ENCODE peak calls at places on chromosomes 3 and 15, in nine cellular contexts. F is NCI-H2029; Z is activated CD8-positive, alpha-beta memory T cell treated with anti-CD3 and anti-CD28 coated beads for 48 hours; P is hypothalamus; K is NCI-H748 treated with DMSO at 0.1 percent for 48 hours; T is NCI-H1105 treated with DMSO at 0.1 percent for 48 hours; G is H4; D is stimulated activated CD4-positive, alpha-beta T cell treated with anti-CD3 and anti-CD28 coated beads, Interleukin-2, amount 100 ng/mL, for 48 hours; N is NB4. S is an unnamed sample.
A peak's percentile ranks its signal among the peaks of the same experiment; 100 is the strongest.

GRCh38 chr15:39574416-39574815 is 6.5 kb upstream of the THBS1 start:
- DNase-seq in F (no peak), Z (no peak), P (no peak), K (no peak), T (no peak), G (no peak), D (no peak), N (no peak), S (no peak)

GRCh38 chr3:169722715-169723114 is 42.1 kb downstream of the TERC start:
- DNase-seq in F (no peak), Z (no peak), P (no peak), K (no peak), T (no peak), G (no peak), D (no peak), N (no peak), S (no peak)

GRCh38 chr3:24704496-24704895 is 209.8 kb upstream of the THRB start:
- DNase-seq in F (peak; percentile 39), Z (no peak), P (no peak), K (no peak), T (peak; percentile 5), G (peak; percentile 58), D (no peak), N (no peak), S (no peak)

GRCh38 chr15:38535451-38536200 is 29.0 kb downstream of the RASGRP1 start:
- DNase-seq in F (no peak), Z (no peak), P (no peak), K (no peak), T (no peak), G (no peak), D (no peak), N (no peak), S (no peak)

GRCh38 chr15:38740206-38740605 is 175.6 kb upstream of the RASGRP1 start:
- DNase-seq in F (no peak), Z (no peak), P (no peak), K (no peak), T (no peak), G (no peak), D (no peak), N (no peak), S (no peak)

GRCh38 chr3:26369133-26369532 is 253.4 kb upstream of the LRRC3B start:
- DNase-seq in F (no peak), Z (no peak), P (no peak), K (no peak), T (no peak), G (peak; percentile 6), D (no peak), N (peak; percentile 2), S (no peak)

GRCh38 chr3:53730565-53730964 is 115.7 kb downstream of the CHDH start:
- DNase-seq in F (peak; percentile 1), Z (no peak), P (no peak), K (no peak), T (peak; percentile 74), G (no peak), D (no peak), N (no peak), S (no peak)

GRCh38 chr15:50321680-50322079 is 33.3 kb downstream of the GABPB1 start:
- DNase-seq in F (no peak), Z (no peak), P (no peak), K (no peak), T (no peak), G (no peak), D (no peak), N (no peak), S (no peak)

GRCh38 chr3:194730369-194730768 is 44.7 kb downstream of the FAM43A start:
- DNase-seq in F (peak; percentile 96), Z (no peak), P (no peak), K (peak; percentile 87), T (peak; percentile 94), G (peak; percentile 98), D (no peak), N (no peak), S (no peak)

GRCh38 chr15:40702077-40702476 is 7.1 kb downstream of the RAD51 start:
- DNase-seq in F (no peak), Z (no peak), P (no peak), K (no peak), T (no peak), G (no peak), D (no peak), N (peak; percentile 36), S (peak; percentile 18)

S was measured in OCI-M1.